ENCODE peak calls at places on chromosomes 5 and 9, in six cellular contexts. D is colonic mucosa; V is psoas muscle; J is GM23338; S is CD8-positive, alpha-beta T cell; Z is NB4. K is an unnamed sample.

GRCh38 chr9:78559449-78559885 is 262.5 kb downstream of the PSAT1 start:
- DNase-seq in D (no peak), Z (no peak), S (no peak), V (no peak), J (no peak), K (no peak)

GRCh38 chr9:129237195-129237611 is 59.1 kb upstream of the IER5L start:
- DNase-seq in D (no peak), S (peak; percentile 36), J (peak; percentile 44), V (peak; percentile 30), Z (peak; percentile 89), K (no peak)

GRCh38 chr9:70765935-70766334 is 351.5 kb upstream of the KLF9 start:
- DNase-seq in J (no peak), V (no peak), D (no peak), S (no peak), Z (no peak), K (no peak)

GRCh38 chr5:80245986-80246781 is 9.7 kb downstream of the SERINC5 start:
- DNase-seq in V (no peak), Z (no peak), S (no peak), J (peak; percentile 88), D (no peak), K (no peak)

GRCh38 chr9:136285501-136286358 is 18.2 kb downstream of the CCDC187 start:
- DNase-seq in S (no peak), Z (no peak), J (no peak), D (no peak), V (no peak), K (no peak)

GRCh38 chr5:132437604-132438275 is 52.8 kb downstream of the IRF1 start:
- DNase-seq in V (peak; percentile 79), S (peak; percentile 43), D (peak; percentile 78), Z (peak; percentile 93), J (peak; percentile 61), K (no peak)

GRCh38 chr9:86201474-86202337 is 57.8 kb downstream of the C9orf153 start:
- DNase-seq in V (no peak), Z (no peak), S (no peak), J (no peak), D (no peak), K (no peak)

GRCh38 chr5:113331201-113331551 is 103.6 kb downstream of the TSSK1B start:
- DNase-seq in J (no peak), V (no peak), D (no peak), S (no peak), Z (no peak), K (no peak)

GRCh38 chr9:76818271-76818670 is 54.0 kb downstream of the PCA3 start:
- DNase-seq in J (no peak), V (peak; percentile 64), S (no peak), Z (peak; percentile 7), D (peak; percentile 60), K (no peak)

GRCh38 chr5:126745259-126745992 is 31.5 kb upstream of the LMNB1 start:
- DNase-seq in J (no peak), S (no peak), Z (no peak), D (no peak), V (no peak), K (no peak)

GRCh38 chr5:68214472-68215207 is 916 bp upstream of the PIK3R1 start:
- DNase-seq in Z (peak; percentile 44), J (peak; percentile 59), V (no peak), S (no peak), D (peak; percentile 78), K (no peak)

GRCh38 chr5:149456597-149457392 is 77.7 kb upstream of the IL17B start:
- DNase-seq in V (no peak), J (no peak), S (no peak), Z (no peak), D (no peak), K (no peak)

GRCh38 chr5:146001544-146002185 is 65.3 kb downstream of the SH3RF2 start:
- DNase-seq in S (no peak), Z (no peak), J (no peak), V (no peak), D (no peak), K (no peak)

GRCh38 chr5:176501333-176501732 is 35.9 kb downstream of the RNF44 start:
- DNase-seq in J (no peak), S (no peak), Z (no peak), D (no peak), V (no peak), K (no peak)

GRCh38 chr5:138448481-138449398 is 9.9 kb downstream of the REEP2 start:
- DNase-seq in S (no peak), D (no peak), Z (no peak), J (peak; percentile 47), V (no peak), K (no peak)

GRCh38 chr9:121640076-121640475 is 11.4 kb upstream of the DAB2IP start:
- DNase-seq in V (peak; percentile 74), Z (peak; percentile 61), S (no peak), J (peak; percentile 81), D (peak; percentile 89), K (peak; percentile 68)

GRCh38 chr9:126564128-126564527 is 49.6 kb upstream of the LMX1B start:
- DNase-seq in V (no peak), S (no peak), D (peak; percentile 20), J (no peak), Z (peak; percentile 57), K (no peak)

GRCh38 chr5:8633706-8634105 is 764.8 kb downstream of the MTRR start:
- DNase-seq in Z (no peak), D (no peak), J (no peak), V (no peak), S (no peak), K (no peak)

GRCh38 chr5:90983148-90983547 is 400.0 kb downstream of the ARRDC3 start:
- DNase-seq in J (no peak), S (no peak), V (no peak), Z (peak; percentile 82), D (no peak), K (no peak)

GRCh38 chr5:113063927-113064326 is 87.3 kb downstream of the DCP2 start:
- DNase-seq in S (no peak), J (no peak), V (no peak), D (no peak), Z (no peak), K (no peak)

GRCh38 chr5:178069909-178070308 is 43.4 kb upstream of the N4BP3 start:
- DNase-seq in S (peak; percentile 15), V (no peak), D (peak; percentile 32), J (peak; percentile 90), Z (peak; percentile 77), K (peak; percentile 22)

GRCh38 chr9:106421772-106422171 is 441.2 kb upstream of the ZNF462 start:
- DNase-seq in S (no peak), Z (no peak), D (no peak), V (no peak), J (no peak), K (no peak)

GRCh38 chr5:68845121-68845520 is 248.7 kb upstream of the SLC30A5 start:
- DNase-seq in J (no peak), Z (no peak), V (no peak), D (no peak), S (no peak), K (no peak)

GRCh38 chr5:74903165-74903787 is 37.1 kb upstream of the FAM169A start:
- DNase-seq in J (peak; percentile 93), V (no peak), S (no peak), Z (no peak), D (peak; percentile 62), K (peak; percentile 3)

GRCh38 chr5:167821669-167822068 is 469.8 kb upstream of the WWC1 start:
- DNase-seq in S (no peak), Z (no peak), V (no peak), D (no peak), J (no peak), K (no peak)

GRCh38 chr9:125119643-125120286 is 23.6 kb downstream of the SCAI start:
- DNase-seq in Z (no peak), J (no peak), S (no peak), V (no peak), D (no peak), K (no peak)
- TF ChIP-seq CTCF in Z (no peak), J (peak; percentile 17), S (peak; percentile 48), V (no peak), D (no peak), K (no peak)

DNA sequence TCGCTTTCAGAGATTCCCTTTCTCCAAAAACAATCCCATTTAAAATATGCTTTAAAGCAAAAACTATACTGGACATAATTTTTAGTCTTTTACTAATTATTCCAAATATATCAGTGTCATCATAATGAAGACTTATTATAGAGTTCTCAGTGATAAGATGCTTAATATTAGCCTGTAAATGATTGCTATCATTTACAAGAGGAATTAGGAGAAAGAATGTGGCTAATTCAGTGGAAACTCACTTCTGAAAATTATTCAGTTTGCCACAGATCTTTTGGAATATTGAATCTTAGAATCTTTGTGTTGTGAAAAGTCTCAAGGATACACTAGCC is 24.7 kb upstream of the GLRX start:
- DNase-seq in J (no peak), V (no peak), S (no peak), Z (no peak), D (no peak), K (no peak)
- TF ChIP-seq CTCF in J (no peak), V (no peak), S (peak; percentile 5), Z (no peak), D (peak; percentile 18), K (no peak)

GRCh38 chr5:79011219-79011836 is 26.2 kb upstream of the ARSB start:
- DNase-seq in D (no peak), J (peak; percentile 7), Z (peak; percentile 10), V (no peak), S (no peak), K (no peak)
- TF ChIP-seq CTCF in D (no peak), J (no peak), Z (no peak), V (no peak), S (no peak), K (no peak)

GRCh38 chr9:20197976-20198685 is 409.3 kb upstream of the SLC24A2 start:
- DNase-seq in Z (no peak), S (no peak), D (peak; percentile 69), V (no peak), J (peak; percentile 52), K (no peak)
- TF ChIP-seq CTCF in Z (no peak), S (no peak), D (no peak), V (no peak), J (no peak), K (no peak)

GRCh38 chr9:36679710-36680109 is 107.0 kb downstream of the MELK start:
- DNase-seq in S (no peak), Z (no peak), D (no peak), J (no peak), V (no peak), K (no peak)
- TF ChIP-seq CTCF in S (no peak), Z (no peak), D (no peak), J (no peak), V (no peak), K (no peak)

GRCh38 chr9:116585204-116585603 is 101.9 kb upstream of the TRIM32 start:
- DNase-seq in S (no peak), J (no peak), Z (no peak), V (no peak), D (no peak), K (no peak)

GRCh38 chr9:116585896-116586295 is 101.2 kb upstream of the TRIM32 start:
- DNase-seq in J (no peak), S (no peak), V (no peak), D (no peak), Z (no peak), K (no peak)

GRCh38 chr9:116592926-116593325 is 94.2 kb upstream of the TRIM32 start:
- DNase-seq in D (no peak), Z (no peak), J (no peak), S (no peak), V (no peak), K (no peak)

GRCh38 chr9:116587919-116588318 is 99.2 kb upstream of the TRIM32 start:
- DNase-seq in J (no peak), D (no peak), Z (no peak), V (no peak), S (no peak), K (no peak)

GRCh38 chr9:116589392-116590354 is 97.4 kb upstream of the TRIM32 start:
- DNase-seq in V (no peak), D (peak; percentile 58), Z (peak; percentile 72), J (peak; percentile 94), S (no peak), K (no peak)
- TF ChIP-seq CTCF in V (peak; percentile 29), D (peak; percentile 56), Z (peak; percentile 66), J (peak; percentile 91), S (peak; percentile 14), K (peak; percentile 70)

K was measured in neural crest cell.